ENCODE peak calls at places on chromosomes 3 and 15, in eight cellular contexts. One of them, this sample, is unnamed.

GRCh38 chr3:15007681-15008141 is 57.4 kb downstream of the MRPS25 start:
- DNase-seq in colonic mucosa: no peak
- DNase-seq in naive thymus-derived CD4-positive, alpha-beta T cell: no peak
- DNase-seq in A673: no peak
- DNase-seq in right cardiac atrium: no peak
- DNase-seq in effector memory CD4-positive, alpha-beta T cell: no peak
- DNase-seq in ovary: no peak
- DNase-seq in GM23338: no peak
- DNase-seq in this sample: no peak

GRCh38 chr3:177196473-177197040 is 725 bp downstream of the TBL1XR1 start:
- DNase-seq in colonic mucosa: peak; percentile 63
- DNase-seq in naive thymus-derived CD4-positive, alpha-beta T cell: peak; percentile 65
- DNase-seq in A673: peak; percentile 74
- DNase-seq in right cardiac atrium: no peak
- DNase-seq in effector memory CD4-positive, alpha-beta T cell: peak; percentile 19
- DNase-seq in ovary: no peak
- DNase-seq in GM23338: peak; percentile 73
- DNase-seq in this sample: peak; percentile 27

GRCh38 chr15:65132841-65133549 is 613 bp downstream of the PDCD7 start:
- DNase-seq in colonic mucosa: peak; percentile 32
- DNase-seq in naive thymus-derived CD4-positive, alpha-beta T cell: peak; percentile 11
- DNase-seq in A673: peak; percentile 33
- DNase-seq in right cardiac atrium: peak; percentile 39
- DNase-seq in effector memory CD4-positive, alpha-beta T cell: no peak
- DNase-seq in ovary: no peak
- DNase-seq in GM23338: peak; percentile 74
- DNase-seq in this sample: peak; percentile 4

GRCh38 chr3:196867507-196868296 is at the start of gene SENP5:
- DNase-seq in colonic mucosa: peak; percentile 92
- DNase-seq in naive thymus-derived CD4-positive, alpha-beta T cell: peak; percentile 88
- DNase-seq in A673: peak; percentile 94
- DNase-seq in right cardiac atrium: peak; percentile 92
- DNase-seq in effector memory CD4-positive, alpha-beta T cell: peak; percentile 83
- DNase-seq in ovary: peak; percentile 85
- DNase-seq in GM23338: peak; percentile 94
- DNase-seq in this sample: peak; percentile 91

GRCh38 chr3:98788651-98789050 is 25.5 kb downstream of the ST3GAL6 start:
- DNase-seq in colonic mucosa: no peak
- DNase-seq in naive thymus-derived CD4-positive, alpha-beta T cell: no peak
- DNase-seq in A673: no peak
- DNase-seq in right cardiac atrium: no peak
- DNase-seq in effector memory CD4-positive, alpha-beta T cell: no peak
- DNase-seq in ovary: no peak
- DNase-seq in GM23338: no peak
- DNase-seq in this sample: no peak

GRCh38 chr3:182710557-182711157 is 82.6 kb upstream of the ATP11B start:
- DNase-seq in colonic mucosa: no peak
- DNase-seq in naive thymus-derived CD4-positive, alpha-beta T cell: peak; percentile 33
- DNase-seq in A673: peak; percentile 53
- DNase-seq in right cardiac atrium: no peak
- DNase-seq in effector memory CD4-positive, alpha-beta T cell: no peak
- DNase-seq in ovary: no peak
- DNase-seq in GM23338: peak; percentile 62
- DNase-seq in this sample: no peak

GRCh38 chr3:13790376-13791219 is 89.3 kb downstream of the WNT7A start:
- DNase-seq in colonic mucosa: no peak
- DNase-seq in naive thymus-derived CD4-positive, alpha-beta T cell: no peak
- DNase-seq in A673: no peak
- DNase-seq in right cardiac atrium: no peak
- DNase-seq in effector memory CD4-positive, alpha-beta T cell: no peak
- DNase-seq in ovary: no peak
- DNase-seq in GM23338: no peak
- DNase-seq in this sample: no peak

GRCh38 chr15:68730491-68731317 is 90.0 kb downstream of the ANP32A start:
- DNase-seq in colonic mucosa: peak; percentile 35
- DNase-seq in naive thymus-derived CD4-positive, alpha-beta T cell: peak; percentile 40
- DNase-seq in A673: peak; percentile 78
- DNase-seq in right cardiac atrium: peak; percentile 46
- DNase-seq in effector memory CD4-positive, alpha-beta T cell: no peak
- DNase-seq in ovary: peak; percentile 45
- DNase-seq in GM23338: peak; percentile 78
- DNase-seq in this sample: peak; percentile 9

GRCh38 chr3:117754841-117755240 is 1045.3 kb downstream of the TUSC7 start:
- DNase-seq in colonic mucosa: no peak
- DNase-seq in naive thymus-derived CD4-positive, alpha-beta T cell: no peak
- DNase-seq in A673: no peak
- DNase-seq in right cardiac atrium: no peak
- DNase-seq in effector memory CD4-positive, alpha-beta T cell: no peak
- DNase-seq in ovary: no peak
- DNase-seq in GM23338: no peak
- DNase-seq in this sample: no peak

GRCh38 chr15:28021281-28022039 is 77.7 kb downstream of the OCA2 start:
- DNase-seq in colonic mucosa: peak; percentile 55
- DNase-seq in naive thymus-derived CD4-positive, alpha-beta T cell: no peak
- DNase-seq in A673: peak; percentile 92
- DNase-seq in right cardiac atrium: no peak
- DNase-seq in effector memory CD4-positive, alpha-beta T cell: no peak
- DNase-seq in ovary: peak; percentile 29
- DNase-seq in GM23338: peak; percentile 84
- DNase-seq in this sample: no peak

GRCh38 chr3:178703268-178703975 is 167.2 kb downstream of the KCNMB2 start:
- DNase-seq in colonic mucosa: no peak
- DNase-seq in naive thymus-derived CD4-positive, alpha-beta T cell: no peak
- DNase-seq in A673: no peak
- DNase-seq in right cardiac atrium: no peak
- DNase-seq in effector memory CD4-positive, alpha-beta T cell: no peak
- DNase-seq in ovary: no peak
- DNase-seq in GM23338: no peak
- DNase-seq in this sample: no peak

GRCh38 chr3:117887896-117888295 is 1146.8 kb downstream of the IGSF11 start:
- DNase-seq in colonic mucosa: no peak
- DNase-seq in naive thymus-derived CD4-positive, alpha-beta T cell: no peak
- DNase-seq in A673: no peak
- DNase-seq in right cardiac atrium: no peak
- DNase-seq in effector memory CD4-positive, alpha-beta T cell: no peak
- DNase-seq in ovary: no peak
- DNase-seq in GM23338: no peak
- DNase-seq in this sample: no peak

GRCh38 chr15:100078511-100079220 is 263.1 kb downstream of the ADAMTS17 start:
- DNase-seq in colonic mucosa: no peak
- DNase-seq in naive thymus-derived CD4-positive, alpha-beta T cell: no peak
- DNase-seq in A673: no peak
- DNase-seq in right cardiac atrium: no peak
- DNase-seq in effector memory CD4-positive, alpha-beta T cell: no peak
- DNase-seq in ovary: no peak
- DNase-seq in GM23338: no peak
- DNase-seq in this sample: no peak

GRCh38 chr15:69910511-69910910 is 187.2 kb downstream of the TLE3 start:
- DNase-seq in colonic mucosa: no peak
- DNase-seq in naive thymus-derived CD4-positive, alpha-beta T cell: no peak
- DNase-seq in A673: no peak
- DNase-seq in right cardiac atrium: no peak
- DNase-seq in effector memory CD4-positive, alpha-beta T cell: no peak
- DNase-seq in ovary: no peak
- DNase-seq in GM23338: peak; percentile 10
- DNase-seq in this sample: no peak

GRCh38 chr15:94417464-94418293 is 186.3 kb downstream of the MCTP2 start:
- DNase-seq in colonic mucosa: no peak
- DNase-seq in naive thymus-derived CD4-positive, alpha-beta T cell: no peak
- DNase-seq in A673: no peak
- DNase-seq in right cardiac atrium: no peak
- DNase-seq in effector memory CD4-positive, alpha-beta T cell: no peak
- DNase-seq in ovary: no peak
- DNase-seq in GM23338: no peak
- DNase-seq in this sample: no peak

GRCh38 chr15:94416829-94417228 is 185.5 kb downstream of the MCTP2 start:
- DNase-seq in colonic mucosa: no peak
- DNase-seq in naive thymus-derived CD4-positive, alpha-beta T cell: no peak
- DNase-seq in A673: no peak
- DNase-seq in right cardiac atrium: no peak
- DNase-seq in effector memory CD4-positive, alpha-beta T cell: no peak
- DNase-seq in ovary: no peak
- DNase-seq in GM23338: no peak
- DNase-seq in this sample: no peak

GRCh38 chr15:94421711-94422110 is 190.3 kb downstream of the MCTP2 start:
- DNase-seq in colonic mucosa: no peak
- DNase-seq in naive thymus-derived CD4-positive, alpha-beta T cell: no peak
- DNase-seq in A673: no peak
- DNase-seq in right cardiac atrium: no peak
- DNase-seq in effector memory CD4-positive, alpha-beta T cell: no peak
- DNase-seq in ovary: no peak
- DNase-seq in GM23338: no peak
- DNase-seq in this sample: no peak
- H3K27me3 ChIP-seq in colonic mucosa: no peaks in the 10 kb centered on the region
- H3K27me3 ChIP-seq in naive thymus-derived CD4-positive, alpha-beta T cell: no peaks in the 10 kb centered on the region
- H3K27me3 ChIP-seq in A673: no peaks in the 10 kb centered on the region
- H3K27me3 ChIP-seq in right cardiac atrium: no peaks in the 10 kb centered on the region
- H3K27me3 ChIP-seq in effector memory CD4-positive, alpha-beta T cell: no peaks in the 10 kb centered on the region
- H3K27me3 ChIP-seq in ovary: no peaks in the 10 kb centered on the region
- H3K27me3 ChIP-seq in GM23338: no peaks in the 10 kb centered on the region
- H3K27me3 ChIP-seq in this sample: no peaks in the 10 kb centered on the region

GRCh38 chr3:72337480-72337855 is 510.8 kb downstream of the SHQ1 start:
- DNase-seq in colonic mucosa: no peak
- DNase-seq in naive thymus-derived CD4-positive, alpha-beta T cell: no peak
- DNase-seq in A673: no peak
- DNase-seq in right cardiac atrium: no peak
- DNase-seq in effector memory CD4-positive, alpha-beta T cell: no peak
- DNase-seq in ovary: no peak
- DNase-seq in GM23338: no peak
- DNase-seq in this sample: no peak
- H3K27ac ChIP-seq in colonic mucosa: no peak overlapping the region
- H3K27ac ChIP-seq in naive thymus-derived CD4-positive, alpha-beta T cell: no peak overlapping the region
- H3K27ac ChIP-seq in A673: no peak overlapping the region
- H3K27ac ChIP-seq in right cardiac atrium: no peak overlapping the region
- H3K27ac ChIP-seq in effector memory CD4-positive, alpha-beta T cell: no peak overlapping the region
- H3K27ac ChIP-seq in ovary: no peak overlapping the region
- H3K27ac ChIP-seq in GM23338: no peak overlapping the region
- H3K27ac ChIP-seq in this sample: no peak overlapping the region

DNA sequence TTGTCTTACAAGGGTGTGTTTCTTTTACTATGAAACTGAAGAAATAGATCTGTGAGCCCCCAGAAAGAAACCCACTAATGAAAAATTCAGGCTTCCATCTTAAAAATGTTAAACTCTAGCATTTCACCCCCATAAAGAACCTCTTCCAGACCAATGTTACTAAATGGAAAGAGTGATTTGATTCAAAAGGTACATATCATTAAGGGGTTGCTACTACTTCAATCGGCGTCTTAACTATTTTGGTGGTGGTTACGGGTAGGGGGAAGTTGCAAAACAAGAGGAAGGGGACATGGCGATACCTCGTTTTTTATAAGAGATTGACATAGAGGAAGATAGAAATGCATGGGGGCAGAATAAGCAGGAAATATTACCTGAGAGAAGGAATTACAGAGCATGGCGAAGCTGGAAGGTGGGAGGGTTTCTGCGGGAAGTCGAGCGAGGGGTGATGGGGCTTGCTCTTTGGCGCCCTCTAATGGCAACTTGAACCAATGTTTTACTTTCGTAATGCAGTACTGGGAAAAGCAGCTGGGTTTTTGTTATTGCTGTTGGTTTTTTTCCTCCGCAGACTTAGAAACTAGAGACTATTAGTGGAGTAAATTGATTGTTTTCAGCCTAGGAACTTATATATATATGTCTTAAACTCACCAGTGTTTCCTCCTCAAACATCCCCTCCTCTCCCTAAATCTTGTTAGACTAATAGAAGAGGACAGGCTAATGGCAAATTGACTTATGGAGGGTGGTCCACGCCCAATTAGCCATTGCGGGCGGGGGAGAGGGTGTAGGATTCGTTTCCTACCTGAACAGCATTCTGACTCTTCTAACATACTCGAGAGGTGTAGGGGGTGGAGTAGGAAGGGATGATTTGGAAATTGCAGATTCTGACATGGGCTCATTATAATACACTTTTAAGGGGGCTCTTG is 11.3 kb upstream of the SOX2 start:
- DNase-seq in colonic mucosa: peak; percentile 71
- DNase-seq in naive thymus-derived CD4-positive, alpha-beta T cell: peak; percentile 56
- DNase-seq in A673: peak; percentile 85
- DNase-seq in right cardiac atrium: peak; percentile 50
- DNase-seq in effector memory CD4-positive, alpha-beta T cell: no peak
- DNase-seq in ovary: peak; percentile 50
- DNase-seq in GM23338: peak; percentile 92
- DNase-seq in this sample: no peak
- H3K27me3 ChIP-seq in colonic mucosa: peaks cover 90% of the 10 kb centered on the region
- H3K27me3 ChIP-seq in naive thymus-derived CD4-positive, alpha-beta T cell: peaks cover 24% of the 10 kb centered on the region
- H3K27me3 ChIP-seq in A673: peaks cover 46% of the 10 kb centered on the region
- H3K27me3 ChIP-seq in right cardiac atrium: peaks cover 9% of the 10 kb centered on the region
- H3K27me3 ChIP-seq in effector memory CD4-positive, alpha-beta T cell: peaks cover 37% of the 10 kb centered on the region
- H3K27me3 ChIP-seq in ovary: peaks cover 4% of the 10 kb centered on the region
- H3K27me3 ChIP-seq in GM23338: peaks cover 78% of the 10 kb centered on the region
- H3K27me3 ChIP-seq in this sample: peaks cover 48% of the 10 kb centered on the region

GRCh38 chr3:66403268-66403990 is 97.4 kb downstream of the LRIG1 start:
- DNase-seq in colonic mucosa: no peak
- DNase-seq in naive thymus-derived CD4-positive, alpha-beta T cell: no peak
- DNase-seq in A673: no peak
- DNase-seq in right cardiac atrium: no peak
- DNase-seq in effector memory CD4-positive, alpha-beta T cell: no peak
- DNase-seq in ovary: no peak
- DNase-seq in GM23338: no peak
- DNase-seq in this sample: no peak
- H3K27ac ChIP-seq in colonic mucosa: no peak overlapping the region
- H3K27ac ChIP-seq in naive thymus-derived CD4-positive, alpha-beta T cell: no peak overlapping the region
- H3K27ac ChIP-seq in A673: no peak overlapping the region
- H3K27ac ChIP-seq in right cardiac atrium: no peak overlapping the region
- H3K27ac ChIP-seq in effector memory CD4-positive, alpha-beta T cell: no peak overlapping the region
- H3K27ac ChIP-seq in ovary: no peak overlapping the region
- H3K27ac ChIP-seq in GM23338: no peak overlapping the region
- H3K27ac ChIP-seq in this sample: no peak overlapping the region

GRCh38 chr3:72231439-72232196 is 446.7 kb upstream of the PROK2 start:
- DNase-seq in colonic mucosa: no peak
- DNase-seq in naive thymus-derived CD4-positive, alpha-beta T cell: no peak
- DNase-seq in A673: no peak
- DNase-seq in right cardiac atrium: no peak
- DNase-seq in effector memory CD4-positive, alpha-beta T cell: no peak
- DNase-seq in ovary: peak; percentile 53
- DNase-seq in GM23338: no peak
- DNase-seq in this sample: no peak
- H3K27me3 ChIP-seq in colonic mucosa: no peaks in the 10 kb centered on the region
- H3K27me3 ChIP-seq in naive thymus-derived CD4-positive, alpha-beta T cell: no peaks in the 10 kb centered on the region
- H3K27me3 ChIP-seq in A673: no peaks in the 10 kb centered on the region
- H3K27me3 ChIP-seq in right cardiac atrium: no peaks in the 10 kb centered on the region
- H3K27me3 ChIP-seq in effector memory CD4-positive, alpha-beta T cell: no peaks in the 10 kb centered on the region
- H3K27me3 ChIP-seq in ovary: no peaks in the 10 kb centered on the region
- H3K27me3 ChIP-seq in GM23338: no peaks in the 10 kb centered on the region
- H3K27me3 ChIP-seq in this sample: no peaks in the 10 kb centered on the region